ENCODE peak calls at places on chromosomes 3 and 15, in ten cellular contexts. U is mucosa of gallbladder; Z is AG08396; Y is LoVo; L is A172; I is NCI-H1105; W is NCI-H510A; V is stimulated activated CD4-positive, alpha-beta T cell treated with anti-CD3 and anti-CD28 coated beads, Interleukin-4, amount 100 ng/mL, for 48 hours; N is dorsolateral prefrontal cortex; M is OCI-LY7. Q is an unnamed sample.

GRCh38 chr15:42153874-42154575 is 2.4 kb downstream of the PLA2G4F start:
- DNase-seq in U (no peak), Z (no peak), Y (no peak), L (no peak), I (no peak), W (no peak), V (no peak), N (no peak), M (no peak), Q (no peak)

GRCh38 chr3:167851749-167852148 is 116.2 kb downstream of the SERPINI1 start:
- DNase-seq in U (no peak), Z (no peak), Y (no peak), L (no peak), I (no peak), W (no peak), V (no peak), N (no peak), M (no peak), Q (no peak)

GRCh38 chr15:32670624-32671022 is 29.1 kb downstream of the SCG5 start:
- DNase-seq in U (no peak), Z (no peak), Y (no peak), L (no peak), I (no peak), W (no peak), V (no peak), N (no peak), M (no peak), Q (no peak)

GRCh38 chr3:147744967-147745366 is 335.8 kb downstream of the ZIC1 start:
- DNase-seq in U (no peak), Z (no peak), Y (no peak), L (no peak), I (no peak), W (no peak), V (no peak), N (no peak), M (no peak), Q (no peak)

GRCh38 chr3:13884851-13885703 is 5.2 kb upstream of the WNT7A start:
- DNase-seq in U (peak; percentile 64), Z (no peak), Y (peak; percentile 72), L (peak; percentile 57), I (peak; percentile 23), W (peak; percentile 36), V (peak; percentile 64), N (peak; percentile 36), M (peak; percentile 67), Q (no peak)

GRCh38 chr3:113783980-113784379 is 37.1 kb downstream of the ATP6V1A start:
- DNase-seq in U (no peak), Z (no peak), Y (no peak), L (peak; percentile 55), I (no peak), W (no peak), V (no peak), N (no peak), M (no peak), Q (no peak)

GRCh38 chr3:71681224-71681668 is 44.0 kb downstream of the EIF4E3 start:
- DNase-seq in U (peak; percentile 61), Z (peak; percentile 65), Y (no peak), L (peak; percentile 41), I (no peak), W (peak; percentile 19), V (no peak), N (peak; percentile 77), M (no peak), Q (no peak)

GRCh38 chr3:58411036-58411435 is 22.6 kb downstream of the PDHB start:
- DNase-seq in U (no peak), Z (peak; percentile 25), Y (no peak), L (no peak), I (no peak), W (no peak), V (no peak), N (no peak), M (no peak), Q (no peak)

GRCh38 chr15:76059320-76060097 is at the start of gene TMEM266:
- DNase-seq in U (peak; percentile 11), Z (peak; percentile 80), Y (peak; percentile 51), L (peak; percentile 8), I (peak; percentile 53), W (no peak), V (peak; percentile 4), N (no peak), M (no peak), Q (no peak)

GRCh38 chr3:39025222-39025970 is 26.3 kb downstream of the SCN11A start:
- DNase-seq in U (no peak), Z (no peak), Y (no peak), L (no peak), I (no peak), W (no peak), V (no peak), N (no peak), M (no peak), Q (no peak)

GRCh38 chr3:127595303-127595702 is 2.9 kb upstream of the MCM2 start:
- DNase-seq in U (no peak), Z (no peak), Y (no peak), L (no peak), I (no peak), W (no peak), V (no peak), N (no peak), M (no peak), Q (no peak)

GRCh38 chr3:144843099-144843498 is 871.5 kb downstream of the DIPK2A start:
- DNase-seq in U (no peak), Z (no peak), Y (no peak), L (peak; percentile 14), I (no peak), W (no peak), V (no peak), N (no peak), M (no peak), Q (no peak)

GRCh38 chr3:188948658-188949400 is 222.9 kb upstream of the TPRG1 start:
- DNase-seq in U (peak; percentile 47), Z (peak; percentile 52), Y (peak; percentile 57), L (peak; percentile 92), I (no peak), W (no peak), V (no peak), N (no peak), M (no peak), Q (peak; percentile 90)

GRCh38 chr15:60589728-60590127 is 110.8 kb upstream of the ICE2 start:
- DNase-seq in U (no peak), Z (no peak), Y (no peak), L (no peak), I (no peak), W (no peak), V (no peak), N (no peak), M (no peak), Q (no peak)

GRCh38 chr3:45210308-45211038 is 15.6 kb downstream of the TMEM158 start:
- DNase-seq in U (peak; percentile 81), Z (peak; percentile 77), Y (peak; percentile 68), L (peak; percentile 82), I (peak; percentile 9), W (peak; percentile 10), V (peak; percentile 78), N (peak; percentile 59), M (peak; percentile 21), Q (no peak)

GRCh38 chr3:129824926-129825541 is 68.5 kb downstream of the TMCC1 start:
- DNase-seq in U (peak; percentile 27), Z (peak; percentile 20), Y (peak; percentile 67), L (peak; percentile 59), I (peak; percentile 62), W (peak; percentile 2), V (peak; percentile 9), N (no peak), M (peak; percentile 78), Q (peak; percentile 38)

GRCh38 chr3:58899159-58899952 is 150.5 kb downstream of the CFAP20DC start:
- DNase-seq in U (peak; percentile 10), Z (no peak), Y (no peak), L (peak; percentile 27), I (no peak), W (no peak), V (peak; percentile 1), N (no peak), M (no peak), Q (no peak)

GRCh38 chr15:69482686-69483256 is 30.2 kb downstream of the RPLP1 start:
- DNase-seq in U (no peak), Z (no peak), Y (no peak), L (no peak), I (no peak), W (no peak), V (no peak), N (no peak), M (no peak), Q (no peak)

GRCh38 chr15:55789066-55789660 is 46.2 kb upstream of the PRTG start:
- DNase-seq in U (no peak), Z (no peak), Y (no peak), L (no peak), I (no peak), W (no peak), V (peak; percentile 73), N (no peak), M (peak; percentile 39), Q (no peak)

GRCh38 chr15:41797194-41797593 is 22.9 kb downstream of the MAPKBP1 start:
- DNase-seq in U (no peak), Z (no peak), Y (no peak), L (no peak), I (no peak), W (no peak), V (no peak), N (no peak), M (no peak), Q (no peak)

GRCh38 chr3:102441832-102442231 is 7.0 kb downstream of the ZPLD1 start:
- DNase-seq in U (no peak), Z (peak; percentile 4), Y (no peak), L (no peak), I (no peak), W (no peak), V (no peak), N (no peak), M (no peak), Q (no peak)

GRCh38 chr3:43288366-43288765 is 2.0 kb downstream of the SNRK start:
- DNase-seq in U (no peak), Z (peak; percentile 59), Y (no peak), L (no peak), I (no peak), W (no peak), V (no peak), N (no peak), M (peak; percentile 51), Q (no peak)

GRCh38 chr3:50132421-50133282 is 22.5 kb upstream of the SEMA3F start:
- DNase-seq in U (no peak), Z (no peak), Y (no peak), L (no peak), I (no peak), W (no peak), V (no peak), N (no peak), M (no peak), Q (no peak)

GRCh38 chr15:78374436-78375393 is 34.6 kb downstream of the CRABP1 start:
- DNase-seq in U (peak; percentile 87), Z (no peak), Y (peak; percentile 97), L (peak; percentile 77), I (no peak), W (no peak), V (no peak), N (no peak), M (peak; percentile 2), Q (no peak)

Q was measured in epithelial cell of proximal tubule.